ENCODE peak calls at places on chromosomes 4 and X, in six cellular contexts. X is pancreas, F is fibroblast of mammary gland, B is cardiac muscle cell, U is Caco-2, A is GM23338. J is an unnamed sample.

GRCh38 chrX:15930585-15930984 is 76.0 kb upstream of the AP1S2 start:
- DNase-seq in X (no peak), F (peak), B (peak), U (no peak), A (peak), J (peak)

GRCh38 chr4:37757705-37758104 is 68.8 kb upstream of the PGM2 start:
- DNase-seq in X (no peak), F (no peak), B (no peak), U (no peak), A (no peak), J (no peak)

GRCh38 chr4:48483006-48483776 is at the start of gene SLC10A4:
- DNase-seq in X (no peak), F (no peak), B (peak), U (no peak), A (peak), J (no peak)

GRCh38 chrX:41906515-41907165 is 16.7 kb downstream of the CASK start:
- DNase-seq in X (no peak), F (peak), B (no peak), U (no peak), A (no peak), J (no peak)

GRCh38 chr4:161121451-161121850 is 1042.3 kb downstream of the FSTL5 start:
- DNase-seq in X (no peak), F (no peak), B (no peak), U (no peak), A (no peak), J (no peak)

GRCh38 chrX:119421306-119421705 is 22.2 kb downstream of the SLC25A43 start:
- DNase-seq in X (no peak), F (no peak), B (no peak), U (no peak), A (no peak), J (no peak)

GRCh38 chr4:99200148-99200547 is 18.9 kb downstream of the ADH6 start:
- DNase-seq in X (no peak), F (no peak), B (no peak), U (no peak), A (no peak), J (no peak)

GRCh38 chr4:95637047-95637600 is 88.4 kb upstream of the UNC5C start:
- DNase-seq in X (no peak), F (peak), B (peak), U (no peak), A (peak), J (peak)

GRCh38 chrX:17922303-17922702 is 61.2 kb upstream of the RAI2 start:
- DNase-seq in X (no peak), F (no peak), B (no peak), U (no peak), A (no peak), J (peak)

DNA sequence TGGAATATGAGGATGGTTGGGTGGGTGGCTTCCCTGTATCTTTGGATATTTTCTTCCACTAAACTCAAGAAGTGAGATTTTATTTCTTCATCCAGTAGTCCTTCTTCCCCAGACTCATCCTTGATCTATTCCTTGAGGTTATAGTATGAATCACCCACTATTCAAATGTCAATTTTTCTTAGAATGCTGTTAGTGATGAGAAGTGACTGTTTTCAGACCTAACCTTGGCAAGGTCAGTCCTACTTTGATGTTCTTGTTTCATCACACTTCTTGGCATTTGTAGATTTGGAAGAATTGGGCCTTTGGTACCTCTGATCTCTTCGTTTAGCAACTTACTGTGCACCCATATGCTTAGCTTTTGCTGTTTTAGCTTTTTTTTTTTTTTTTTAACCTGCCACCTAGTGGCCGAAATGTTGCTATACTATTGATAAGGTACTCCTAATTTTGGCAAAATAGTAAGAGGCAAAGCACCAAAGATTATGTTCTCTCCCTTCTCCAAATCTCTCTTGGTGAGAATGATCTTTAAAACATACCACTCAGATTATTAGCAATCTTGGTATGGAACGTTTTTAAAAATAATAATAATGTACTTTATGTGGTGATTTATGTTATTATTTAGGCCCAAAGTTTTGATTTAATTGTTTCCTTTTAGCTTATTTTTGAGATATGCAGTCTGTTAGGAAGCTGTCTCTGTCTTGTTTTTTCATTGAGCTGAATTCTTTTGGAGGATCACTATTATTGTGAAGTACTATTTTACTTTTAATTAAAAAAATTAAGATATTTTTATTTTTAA is 16.5 kb downstream of the DCK start:
- DNase-seq in X (no peak), F (peak), B (peak), U (no peak), A (peak), J (peak)
- H3K4me3 ChIP-seq in X (no peak), F (no peak), B (no peak), U (no peak), A (no peak), J (no peak)

GRCh38 chr4:151604238-151604637 is 156.6 kb downstream of the GATB start:
- DNase-seq in X (no peak), F (peak), B (no peak), U (no peak), A (peak), J (peak)
- TF ChIP-seq CTCF in X (peak), F (peak), B (peak), U (peak), A (peak), J (peak)

GRCh38 chrX:26922278-26922677 is 540.9 kb downstream of the PPP4R3C start:
- DNase-seq in X (no peak), F (peak), B (no peak), U (no peak), A (no peak), J (peak)

GRCh38 chrX:26914232-26914631 is 548.9 kb downstream of the PPP4R3C start:
- DNase-seq in X (no peak), F (no peak), B (no peak), U (no peak), A (no peak), J (peak)

GRCh38 chrX:26915064-26915463 is 548.1 kb downstream of the PPP4R3C start:
- DNase-seq in X (no peak), F (peak), B (no peak), U (no peak), A (no peak), J (peak)

GRCh38 chrX:26918633-26919032 is 544.5 kb downstream of the PPP4R3C start:
- DNase-seq in X (no peak), F (peak), B (peak), U (peak), A (peak), J (peak)
- H3K4me3 ChIP-seq in X (no peak), F (no peak), B (no peak), U (no peak), A (no peak), J (no peak)

GRCh38 chr4:22091351-22091731 is 142.8 kb upstream of the KCNIP4 start:
- DNase-seq in X (no peak), F (no peak), B (no peak), U (no peak), A (peak), J (no peak)
- TF ChIP-seq CTCF in X (no peak), F (no peak), B (no peak), U (no peak), A (peak), J (no peak)

GRCh38 chr4:8870647-8871416 is 807 bp downstream of the HMX1 start:
- DNase-seq in X (no peak), F (no peak), B (no peak), U (no peak), A (peak), J (no peak)

GRCh38 chr4:8872402-8873291 is 1.0 kb upstream of the HMX1 start:
- DNase-seq in X (no peak), F (no peak), B (no peak), U (no peak), A (peak), J (no peak)

GRCh38 chr4:8869879-8870646 is 1.6 kb downstream of the HMX1 start:
- DNase-seq in X (no peak), F (no peak), B (no peak), U (no peak), A (peak), J (no peak)

GRCh38 chr4:8869002-8869878 is 2.4 kb downstream of the HMX1 start:
- DNase-seq in X (no peak), F (no peak), B (no peak), U (no peak), A (peak), J (no peak)

DNA sequence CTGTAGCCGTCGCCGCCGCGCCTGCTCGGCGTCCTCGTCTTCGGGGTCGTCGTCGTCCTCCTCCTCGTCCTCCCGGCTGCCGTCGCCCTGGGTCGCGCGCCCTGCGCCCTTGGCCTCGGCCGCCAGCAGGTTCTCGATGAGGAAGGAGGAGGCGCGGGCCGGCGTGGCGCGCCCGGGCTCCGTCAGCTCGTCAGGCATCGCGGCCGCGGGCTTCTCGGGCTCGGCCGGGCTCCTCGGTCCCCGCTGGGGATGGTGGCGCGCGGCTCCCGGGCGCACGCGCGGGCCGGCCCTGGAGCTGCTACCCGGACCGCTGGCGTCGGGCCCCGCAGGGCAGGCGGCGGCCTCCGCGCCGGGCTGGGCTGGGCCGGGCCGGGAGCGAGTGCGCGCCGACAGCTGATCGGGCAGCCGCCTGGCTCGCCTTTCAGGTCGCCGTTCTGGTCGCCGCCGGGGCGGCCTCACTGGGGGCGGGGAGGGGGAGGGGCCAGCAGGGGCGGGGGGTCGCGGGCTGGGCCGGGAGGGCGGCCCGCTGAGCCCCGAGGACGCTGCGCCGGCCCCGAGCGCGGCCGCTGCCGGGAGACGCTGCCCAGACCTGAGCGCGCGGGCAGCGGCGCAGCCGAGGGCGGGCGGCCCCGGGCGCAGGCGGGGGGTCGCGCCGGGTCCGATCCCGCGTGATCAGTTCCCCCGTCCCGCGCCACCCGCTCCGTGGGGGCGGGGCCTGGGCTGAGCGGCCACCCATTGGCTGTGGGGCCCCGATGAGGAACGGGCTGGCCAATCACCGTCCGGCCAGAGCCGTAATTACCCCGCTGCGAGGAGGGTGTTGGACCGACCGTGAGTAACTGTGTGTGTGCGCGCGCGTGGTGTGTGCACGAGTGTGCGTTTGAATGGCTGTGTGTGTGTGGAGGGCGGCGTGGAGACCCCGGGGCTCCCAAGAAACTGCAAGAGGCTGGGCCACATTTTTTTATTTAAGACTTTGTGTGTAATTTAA is at the start of gene HMX1:
- DNase-seq in X (no peak), F (no peak), B (peak), U (peak), A (peak), J (no peak)
- H3K4me3 ChIP-seq in X (no peak), F (no peak), B (peak), U (no peak), A (peak), J (no peak)

DNA sequence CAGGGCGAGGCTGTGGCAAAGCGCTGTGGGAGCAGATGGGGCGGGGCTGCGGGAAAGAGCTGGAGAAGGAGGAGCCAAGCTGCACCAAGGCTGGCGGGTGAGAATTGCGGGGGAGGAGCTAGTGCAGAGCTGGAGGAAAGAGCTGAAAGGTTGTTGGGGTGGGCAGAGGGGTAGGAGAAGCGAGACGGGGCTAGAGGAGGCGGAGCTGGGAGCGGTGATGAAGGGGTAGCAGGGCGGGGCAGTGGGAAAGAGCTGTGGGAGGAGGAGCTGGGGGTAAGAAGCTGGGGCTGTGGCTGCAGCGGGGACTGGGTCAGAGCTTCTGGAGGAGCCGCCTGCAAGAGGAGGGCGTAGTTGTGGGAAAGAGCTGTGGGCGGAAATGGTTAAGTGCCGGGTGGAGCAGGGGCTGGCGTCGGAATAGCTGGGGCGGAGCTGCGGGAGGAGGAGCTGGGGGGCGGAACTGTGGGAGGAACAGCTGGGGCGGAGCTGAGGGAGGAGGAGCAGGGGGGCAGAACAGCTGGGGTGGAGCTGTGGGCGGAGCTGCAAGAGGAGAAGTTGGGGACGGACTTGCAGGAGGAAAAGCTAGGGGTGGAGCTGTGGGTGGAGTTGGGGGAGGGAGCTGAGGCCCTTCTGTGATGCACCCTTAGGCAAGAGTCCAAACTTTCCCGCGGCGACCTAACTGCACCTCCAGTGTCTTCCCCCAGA is 1.9 kb upstream of the EOLA2 start:
- DNase-seq in X (peak), F (peak), B (peak), U (peak), A (peak), J (peak)
- TF ChIP-seq CTCF in X (no peak), F (peak), B (no peak), U (no peak), A (peak), J (no peak)